ENCODE peak calls at places on chromosomes 5 and 9, in six cellular contexts. One of them, this sample, is unnamed.

GRCh38 chr5:116922532-116922931 is 347.9 kb upstream of the SEMA6A start:
- DNase-seq in AG04449: no peak
- DNase-seq in hepatocyte: no peak
- DNase-seq in fibroblast of mammary gland: no peak
- DNase-seq in suprapubic skin: no peak
- DNase-seq in AG10803: no peak
- DNase-seq in this sample: no peak

GRCh38 chr9:114125614-114126013 is 26.5 kb upstream of the KIF12 start:
- DNase-seq in AG04449: no peak
- DNase-seq in hepatocyte: no peak
- DNase-seq in fibroblast of mammary gland: no peak
- DNase-seq in suprapubic skin: no peak
- DNase-seq in AG10803: no peak
- DNase-seq in this sample: no peak

GRCh38 chr9:94896512-94896911 is 170.0 kb downstream of the AOPEP start:
- DNase-seq in AG04449: no peak
- DNase-seq in hepatocyte: no peak
- DNase-seq in fibroblast of mammary gland: no peak
- DNase-seq in suprapubic skin: no peak
- DNase-seq in AG10803: no peak
- DNase-seq in this sample: no peak

GRCh38 chr9:7770102-7770501 is 29.5 kb downstream of the DMAC1 start:
- DNase-seq in AG04449: no peak
- DNase-seq in hepatocyte: no peak
- DNase-seq in fibroblast of mammary gland: no peak
- DNase-seq in suprapubic skin: no peak
- DNase-seq in AG10803: no peak
- DNase-seq in this sample: no peak

GRCh38 chr9:137191691-137192447 is 3.4 kb downstream of the SSNA1 start:
- DNase-seq in AG04449: no peak
- DNase-seq in hepatocyte: no peak
- DNase-seq in fibroblast of mammary gland: no peak
- DNase-seq in suprapubic skin: no peak
- DNase-seq in AG10803: no peak
- DNase-seq in this sample: no peak

GRCh38 chr5:2142456-2142954 is 259.8 kb upstream of the IRX4 start:
- DNase-seq in AG04449: no peak
- DNase-seq in hepatocyte: no peak
- DNase-seq in fibroblast of mammary gland: no peak
- DNase-seq in suprapubic skin: no peak
- DNase-seq in AG10803: no peak
- DNase-seq in this sample: no peak

GRCh38 chr9:136018257-136019031 is 57.3 kb upstream of the UBAC1 start:
- DNase-seq in AG04449: no peak
- DNase-seq in hepatocyte: no peak
- DNase-seq in fibroblast of mammary gland: no peak
- DNase-seq in suprapubic skin: peak
- DNase-seq in AG10803: no peak
- DNase-seq in this sample: no peak

GRCh38 chr5:149837680-149838269 is 106.8 kb downstream of the PDE6A start:
- DNase-seq in AG04449: no peak
- DNase-seq in hepatocyte: peak
- DNase-seq in fibroblast of mammary gland: peak
- DNase-seq in suprapubic skin: no peak
- DNase-seq in AG10803: peak
- DNase-seq in this sample: no peak

GRCh38 chr9:2299156-2299842 is 284.2 kb downstream of the SMARCA2 start:
- DNase-seq in AG04449: no peak
- DNase-seq in hepatocyte: peak
- DNase-seq in fibroblast of mammary gland: no peak
- DNase-seq in suprapubic skin: no peak
- DNase-seq in AG10803: no peak
- DNase-seq in this sample: no peak

GRCh38 chr5:55104036-55104767 is 1.8 kb downstream of the GZMA start:
- DNase-seq in AG04449: no peak
- DNase-seq in hepatocyte: no peak
- DNase-seq in fibroblast of mammary gland: no peak
- DNase-seq in suprapubic skin: no peak
- DNase-seq in AG10803: peak
- DNase-seq in this sample: no peak

GRCh38 chr9:34279431-34279830 is 49.6 kb downstream of the KIF24 start:
- DNase-seq in AG04449: no peak
- DNase-seq in hepatocyte: no peak
- DNase-seq in fibroblast of mammary gland: peak
- DNase-seq in suprapubic skin: no peak
- DNase-seq in AG10803: no peak
- DNase-seq in this sample: no peak

GRCh38 chr9:134916161-134916665 is 1.5 kb downstream of the FCN1 start:
- DNase-seq in AG04449: no peak
- DNase-seq in hepatocyte: no peak
- DNase-seq in fibroblast of mammary gland: no peak
- DNase-seq in suprapubic skin: no peak
- DNase-seq in AG10803: no peak
- DNase-seq in this sample: no peak

GRCh38 chr5:19902316-19902934 is 85.6 kb downstream of the CDH18 start:
- DNase-seq in AG04449: no peak
- DNase-seq in hepatocyte: peak
- DNase-seq in fibroblast of mammary gland: no peak
- DNase-seq in suprapubic skin: no peak
- DNase-seq in AG10803: no peak
- DNase-seq in this sample: no peak

DNA sequence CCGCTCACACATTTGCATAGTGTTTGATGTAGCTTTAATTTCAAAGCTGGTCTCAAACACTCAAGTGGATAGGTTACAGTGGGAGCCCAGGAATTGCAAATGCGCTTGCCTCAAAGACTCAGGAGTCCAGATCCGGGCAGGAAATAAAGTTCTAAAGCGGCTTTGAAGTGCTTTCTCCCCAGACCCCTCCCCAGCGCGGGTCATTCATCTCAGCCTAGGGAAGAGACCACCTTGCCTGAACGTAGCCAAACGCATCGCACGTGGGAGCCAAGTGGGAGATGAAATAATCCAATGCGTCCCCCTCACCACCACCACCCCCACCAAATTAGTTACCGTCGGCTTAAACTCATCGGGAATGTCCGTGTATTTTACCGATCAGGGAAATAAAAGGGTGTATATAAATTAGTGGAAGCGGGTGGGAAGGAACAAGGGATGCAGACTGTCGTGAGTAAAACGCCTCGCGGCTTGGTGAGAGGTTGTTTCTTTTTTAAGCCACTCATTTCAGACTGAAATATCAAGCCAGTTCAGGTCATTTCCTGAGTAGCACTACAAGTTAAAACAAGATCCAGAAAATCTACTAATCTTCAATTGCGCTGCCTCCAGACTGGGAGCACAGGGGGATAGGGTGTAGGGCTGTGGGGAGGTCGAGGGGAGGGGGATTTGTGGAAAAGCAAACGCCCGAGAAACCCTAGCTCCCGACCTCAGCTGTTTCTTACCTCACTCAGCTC is 141.0 kb downstream of the TSSK1B start:
- DNase-seq in AG04449: no peak
- DNase-seq in hepatocyte: peak
- DNase-seq in fibroblast of mammary gland: peak
- DNase-seq in suprapubic skin: no peak
- DNase-seq in AG10803: peak
- DNase-seq in this sample: no peak
- H3K4me3 ChIP-seq in AG04449: peak
- H3K4me3 ChIP-seq in hepatocyte: peak
- H3K4me3 ChIP-seq in fibroblast of mammary gland: peak
- H3K4me3 ChIP-seq in suprapubic skin: peak
- H3K4me3 ChIP-seq in AG10803: peak
- H3K4me3 ChIP-seq in this sample: peak

GRCh38 chr9:121220996-121221671 is 19.5 kb upstream of the RAB14 start:
- DNase-seq in AG04449: no peak
- DNase-seq in hepatocyte: peak
- DNase-seq in fibroblast of mammary gland: no peak
- DNase-seq in suprapubic skin: no peak
- DNase-seq in AG10803: no peak
- DNase-seq in this sample: no peak
- TF ChIP-seq CTCF in AG04449: no peak
- TF ChIP-seq CTCF in hepatocyte: no peak
- TF ChIP-seq CTCF in fibroblast of mammary gland: no peak
- TF ChIP-seq CTCF in suprapubic skin: no peak
- TF ChIP-seq CTCF in AG10803: no peak
- TF ChIP-seq CTCF in this sample: no peak

DNA sequence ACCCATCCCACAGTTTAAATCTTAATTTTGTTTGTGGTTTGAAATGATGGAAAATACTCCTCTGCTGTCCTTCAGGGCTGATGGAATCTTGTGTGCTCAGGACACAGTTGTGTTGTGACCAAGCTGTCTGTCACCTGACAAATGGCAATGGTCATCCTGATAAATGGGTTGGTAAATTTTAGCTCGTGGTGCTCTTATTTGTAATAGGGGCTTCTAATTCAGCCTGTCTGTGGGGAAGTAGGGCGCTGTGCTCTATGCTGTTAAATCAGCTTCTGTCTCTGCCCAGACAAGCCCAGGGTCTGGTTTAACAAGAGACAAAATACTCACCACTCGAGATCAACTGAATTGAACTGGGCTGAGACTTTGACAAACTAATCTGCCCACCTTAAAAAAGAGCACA is 4.5 kb downstream of the LRRTM2 start:
- DNase-seq in AG04449: no peak
- DNase-seq in hepatocyte: no peak
- DNase-seq in fibroblast of mammary gland: no peak
- DNase-seq in suprapubic skin: no peak
- DNase-seq in AG10803: no peak
- DNase-seq in this sample: no peak
- H3K4me3 ChIP-seq in AG04449: no peak
- H3K4me3 ChIP-seq in hepatocyte: no peak
- H3K4me3 ChIP-seq in fibroblast of mammary gland: no peak
- H3K4me3 ChIP-seq in suprapubic skin: no peak
- H3K4me3 ChIP-seq in AG10803: no peak
- H3K4me3 ChIP-seq in this sample: no peak

GRCh38 chr5:130109152-130109551 is 204.9 kb downstream of the CHSY3 start:
- DNase-seq in AG04449: no peak
- DNase-seq in hepatocyte: peak
- DNase-seq in fibroblast of mammary gland: peak
- DNase-seq in suprapubic skin: no peak
- DNase-seq in AG10803: peak
- DNase-seq in this sample: no peak
- TF ChIP-seq CTCF in AG04449: peak
- TF ChIP-seq CTCF in hepatocyte: peak
- TF ChIP-seq CTCF in fibroblast of mammary gland: peak
- TF ChIP-seq CTCF in suprapubic skin: no peak
- TF ChIP-seq CTCF in AG10803: peak
- TF ChIP-seq CTCF in this sample: peak

DNA sequence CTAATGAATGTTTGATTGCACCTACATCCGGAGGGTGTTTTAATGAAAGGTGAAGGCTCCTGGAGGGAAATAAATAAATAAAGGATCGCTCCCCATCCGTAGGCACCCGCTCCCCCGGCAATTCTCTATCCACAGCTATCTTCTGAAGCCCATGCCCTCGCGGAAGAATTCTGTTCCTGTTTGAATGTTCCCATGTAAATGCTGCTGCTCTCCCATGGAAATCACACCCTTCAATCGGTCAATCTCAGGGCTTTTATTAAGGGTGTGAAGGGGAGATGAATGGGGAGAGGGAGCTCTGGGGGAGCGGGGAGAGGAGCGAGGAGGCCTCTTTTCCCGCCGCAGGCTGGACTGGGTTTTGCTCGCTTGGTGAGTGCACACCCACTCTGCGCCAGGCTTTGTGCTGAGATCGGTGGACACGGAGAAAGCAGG is 21.1 kb upstream of the ARAP3 start:
- DNase-seq in AG04449: no peak
- DNase-seq in hepatocyte: no peak
- DNase-seq in fibroblast of mammary gland: no peak
- DNase-seq in suprapubic skin: no peak
- DNase-seq in AG10803: no peak
- DNase-seq in this sample: no peak
- H3K4me3 ChIP-seq in AG04449: peak
- H3K4me3 ChIP-seq in hepatocyte: peak
- H3K4me3 ChIP-seq in fibroblast of mammary gland: no peak
- H3K4me3 ChIP-seq in suprapubic skin: peak
- H3K4me3 ChIP-seq in AG10803: peak
- H3K4me3 ChIP-seq in this sample: no peak